ENCODE peak calls at places on chromosomes 11 and 22, in six cellular contexts. G, Y, P, V, N and B are unnamed samples.

GRCh38 chr11:79160786-79161403 is 279.9 kb downstream of the TENM4 start:
- ATAC-seq in G (peak; percentile 42), Y (no peak), P (no peak), V (no peak), N (no peak), B (no peak)

GRCh38 chr22:49827307-49827852 is 293 bp downstream of the BRD1 start:
- ATAC-seq in G (peak; percentile 42), Y (peak; percentile 17), P (peak; percentile 3), V (peak; percentile 35), N (no peak), B (peak; percentile 49)

GRCh38 chr22:32700186-32700882 is 101.2 kb upstream of the TIMP3 start:
- ATAC-seq in G (no peak), Y (no peak), P (peak; percentile 61), V (no peak), N (no peak), B (peak; percentile 70)

GRCh38 chr11:61796127-61796526 is 3.4 kb downstream of the FEN1 start:
- ATAC-seq in G (no peak), Y (no peak), P (no peak), V (no peak), N (no peak), B (no peak)

GRCh38 chr11:64028398-64029115 is 7.2 kb upstream of the FLRT1 start:
- ATAC-seq in G (no peak), Y (no peak), P (peak; percentile 52), V (peak; percentile 15), N (peak; percentile 76), B (no peak)

GRCh38 chr22:37266581-37267127 is 15.7 kb upstream of the CYTH4 start:
- ATAC-seq in G (peak; percentile 30), Y (no peak), P (peak; percentile 14), V (peak; percentile 27), N (no peak), B (no peak)

GRCh38 chr22:37111156-37111717 is 1.7 kb upstream of the TMPRSS6 start:
- ATAC-seq in G (no peak), Y (no peak), P (no peak), V (no peak), N (no peak), B (no peak)

GRCh38 chr22:38614331-38615122 is 41.7 kb downstream of the FAM227A start:
- ATAC-seq in G (no peak), Y (peak; percentile 89), P (no peak), V (no peak), N (no peak), B (no peak)

GRCh38 chr11:11263238-11264030 is 89.6 kb downstream of the CSNK2A3 start:
- ATAC-seq in G (no peak), Y (peak; percentile 38), P (no peak), V (no peak), N (no peak), B (no peak)

GRCh38 chr11:92443109-92443508 is 218.5 kb downstream of the FAT3 start:
- ATAC-seq in G (no peak), Y (no peak), P (no peak), V (no peak), N (no peak), B (no peak)

GRCh38 chr11:86538223-86538548 is 134.2 kb downstream of the ME3 start:
- ATAC-seq in G (no peak), Y (no peak), P (no peak), V (no peak), N (no peak), B (no peak)

GRCh38 chr11:122822241-122822640 is 16.1 kb upstream of the CRTAM start:
- ATAC-seq in G (no peak), Y (no peak), P (no peak), V (no peak), N (no peak), B (no peak)

GRCh38 chr11:1967641-1968225 is 20.6 kb downstream of the MRPL23 start:
- ATAC-seq in G (no peak), Y (peak; percentile 51), P (no peak), V (no peak), N (no peak), B (no peak)

GRCh38 chr11:13869404-13869886 is 93.1 kb upstream of the SPON1 start:
- ATAC-seq in G (no peak), Y (no peak), P (no peak), V (no peak), N (no peak), B (no peak)

GRCh38 chr11:9121397-9121796 is 30.0 kb upstream of the SCUBE2 start:
- ATAC-seq in G (no peak), Y (no peak), P (no peak), V (no peak), N (no peak), B (no peak)

GRCh38 chr11:33670250-33671011 is 30.2 kb downstream of the C11orf91 start:
- ATAC-seq in G (no peak), Y (no peak), P (no peak), V (no peak), N (no peak), B (no peak)

GRCh38 chr22:42324566-42324965 is 54.1 kb upstream of the TCF20 start:
- ATAC-seq in G (no peak), Y (no peak), P (no peak), V (no peak), N (no peak), B (no peak)

GRCh38 chr11:68763926-68764657 is 12.8 kb upstream of the TESMIN start:
- ATAC-seq in G (peak; percentile 38), Y (no peak), P (no peak), V (peak; percentile 37), N (peak; percentile 38), B (no peak)

GRCh38 chr11:73878771-73879170 is 2.0 kb downstream of the PAAF1 start:
- ATAC-seq in G (no peak), Y (no peak), P (no peak), V (no peak), N (no peak), B (no peak)

GRCh38 chr11:102891736-102892135 is 17.0 kb upstream of the MMP12 start:
- ATAC-seq in G (no peak), Y (no peak), P (no peak), V (no peak), N (no peak), B (no peak)

GRCh38 chr11:65927904-65928397 is 8.7 kb downstream of the DRAP1 start:
- ATAC-seq in G (no peak), Y (no peak), P (peak; percentile 58), V (peak; percentile 84), N (peak; percentile 52), B (no peak)

GRCh38 chr11:65934014-65934413 is 11.3 kb upstream of the TSGA10IP start:
- ATAC-seq in G (no peak), Y (no peak), P (no peak), V (no peak), N (peak; percentile 47), B (no peak)

GRCh38 chr11:65928667-65929066 is 9.4 kb downstream of the DRAP1 start:
- ATAC-seq in G (no peak), Y (no peak), P (no peak), V (no peak), N (peak; percentile 65), B (no peak)

GRCh38 chr11:65931773-65932557 is 12.7 kb downstream of the DRAP1 start:
- ATAC-seq in G (peak; percentile 45), Y (peak; percentile 19), P (no peak), V (no peak), N (no peak), B (no peak)

GRCh38 chr11:65932558-65932919 is 12.7 kb upstream of the TSGA10IP start:
- ATAC-seq in G (peak; percentile 92), Y (peak; percentile 77), P (no peak), V (no peak), N (peak; percentile 79), B (no peak)
- TF ChIP-seq CTCF in G (peak; percentile 48), Y (no peak), P (no peak), V (no peak), N (peak; percentile 42), B (no peak)

GRCh38 chr22:20550057-20550817 is 42.8 kb downstream of the MED15 start:
- ATAC-seq in G (no peak), Y (no peak), P (no peak), V (no peak), N (no peak), B (no peak)
- H3K4me3 ChIP-seq in G (no peak overlapping the region), Y (no peak overlapping the region), P (no peak overlapping the region), V (no peak overlapping the region), N (no peak overlapping the region), B (no peak overlapping the region)

DNA sequence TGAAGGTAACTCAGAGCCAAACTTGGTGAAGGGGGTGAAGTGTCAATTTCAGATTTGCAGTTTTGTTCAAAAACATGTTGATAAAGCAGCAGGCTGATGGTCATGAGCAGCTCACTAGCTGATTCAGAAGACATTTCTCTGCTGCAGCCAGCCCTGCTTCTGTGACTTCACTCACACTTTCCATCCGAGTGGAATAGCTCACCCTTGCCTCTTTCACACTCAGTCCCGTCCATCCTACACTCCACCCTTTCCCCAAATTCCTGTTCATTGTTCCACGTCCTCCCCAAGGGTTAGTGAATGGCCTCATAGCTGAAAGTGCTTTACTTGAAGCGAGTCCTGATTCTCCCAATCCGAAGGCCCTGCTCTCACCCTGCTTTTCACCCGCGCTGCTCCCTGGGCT is 188.6 kb downstream of the SNX19 start:
- ATAC-seq in G (no peak), Y (no peak), P (peak; percentile 30), V (no peak), N (no peak), B (peak; percentile 26)
- TF ChIP-seq CTCF in G (no peak), Y (no peak), P (no peak), V (no peak), N (no peak), B (no peak)

GRCh38 chr11:133917921-133918605 is 38.7 kb downstream of the IGSF9B start:
- ATAC-seq in G (no peak), Y (no peak), P (no peak), V (no peak), N (no peak), B (no peak)
- H3K4me3 ChIP-seq in G (no peak overlapping the region), Y (no peak overlapping the region), P (no peak overlapping the region), V (no peak overlapping the region), N (no peak overlapping the region), B (no peak overlapping the region)

DNA sequence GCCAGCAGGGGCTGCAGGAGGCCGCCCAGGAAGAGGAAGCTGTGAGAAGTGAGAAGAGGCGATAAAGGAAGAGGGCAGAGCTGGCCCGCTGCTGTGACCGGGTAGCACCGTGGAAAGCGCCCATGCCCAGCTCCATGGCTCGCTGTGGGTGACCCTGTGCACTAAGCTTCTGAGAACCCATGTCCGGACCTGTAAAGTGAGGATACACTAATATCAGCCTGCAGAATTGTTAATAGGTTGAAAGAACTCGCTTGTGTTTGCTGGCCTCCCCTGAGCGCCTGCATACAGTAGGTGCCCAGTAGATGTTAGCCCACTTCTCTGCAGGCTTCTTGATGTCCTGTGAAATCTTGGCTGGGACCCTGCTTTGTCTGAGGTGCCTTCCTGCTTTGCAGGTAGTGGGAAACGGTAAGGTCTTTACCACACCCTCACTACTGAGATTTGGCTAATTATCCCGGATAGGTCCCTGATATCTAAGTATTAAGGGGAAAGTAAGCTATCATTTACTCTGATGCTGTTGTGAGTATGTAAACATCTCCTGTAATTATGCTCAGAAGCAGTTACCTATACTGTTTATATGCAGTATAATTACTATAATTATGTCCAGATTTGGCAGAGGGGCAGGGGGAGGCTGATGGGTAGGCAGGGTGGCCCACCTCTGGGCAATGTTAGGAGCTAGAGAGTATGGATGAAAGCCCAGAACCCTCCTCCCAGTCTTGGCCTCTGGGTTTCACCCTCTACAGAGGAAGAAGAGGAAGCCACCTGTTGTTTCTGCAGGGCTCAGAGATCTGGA is 1.2 kb upstream of the ARRB1 start:
- ATAC-seq in G (no peak), Y (peak; percentile 22), P (peak; percentile 53), V (no peak), N (no peak), B (no peak)
- TF ChIP-seq CTCF in G (no peak), Y (no peak), P (no peak), V (no peak), N (no peak), B (no peak)

GRCh38 chr22:23755711-23756110 is 1.5 kb upstream of the VPREB3 start:
- ATAC-seq in G (no peak), Y (no peak), P (no peak), V (no peak), N (no peak), B (no peak)
- H3K4me3 ChIP-seq in G (no peak overlapping the region), Y (no peak overlapping the region), P (no peak overlapping the region), V (no peak overlapping the region), N (no peak overlapping the region), B (no peak overlapping the region)